ENCODE peak calls at places on chromosomes 5 and 9, in nine cellular contexts. M is GM10248, R is fibroblast of mammary gland, L is kidney epithelial cell, W is neural crest cell, S is bronchial epithelial cell, F is kidney, D is osteocyte, C is left lung. B is an unnamed sample.

GRCh38 chr5:6703791-6704190 is 9.4 kb upstream of the TENT4A start:
- DNase-seq in F (no peak), M (no peak), L (no peak), S (no peak), W (no peak), C (no peak), R (peak), D (no peak), B (no peak)

GRCh38 chr5:80284720-80285119 is 28.9 kb upstream of the SERINC5 start:
- DNase-seq in R (no peak), L (no peak), D (no peak), M (no peak), S (no peak), W (no peak), C (no peak), F (no peak), B (no peak)

GRCh38 chr9:69949396-69949795 is 94.3 kb upstream of the MAMDC2 start:
- DNase-seq in M (no peak), D (no peak), W (no peak), L (no peak), C (no peak), F (peak), S (no peak), R (peak), B (no peak)

GRCh38 chr9:128149951-128150593 is 819 bp downstream of the LCN2 start:
- DNase-seq in W (no peak), S (no peak), D (no peak), F (peak), M (no peak), R (no peak), L (no peak), C (peak), B (no peak)

GRCh38 chr9:13865869-13866268 is 448.1 kb downstream of the NFIB start:
- DNase-seq in C (no peak), L (no peak), M (no peak), R (peak), W (no peak), F (no peak), D (no peak), S (peak), B (no peak)

GRCh38 chr5:138351056-138351455 is 1.4 kb upstream of the KDM3B start:
- DNase-seq in D (no peak), L (no peak), F (no peak), M (no peak), R (peak), S (no peak), W (no peak), C (no peak), B (no peak)

GRCh38 chr9:77649109-77649812 is 1.1 kb upstream of the GNA14 start:
- DNase-seq in F (no peak), S (peak), L (no peak), R (peak), M (no peak), D (no peak), W (no peak), C (no peak), B (no peak)

GRCh38 chr5:10658265-10658664 is 94.4 kb downstream of the ANKRD33B start:
- DNase-seq in L (no peak), C (no peak), R (no peak), D (no peak), M (no peak), S (no peak), W (no peak), F (no peak), B (no peak)

GRCh38 chr5:57832873-57833272 is 350.3 kb upstream of the ACTBL2 start:
- DNase-seq in M (no peak), C (no peak), W (no peak), F (no peak), L (no peak), R (no peak), D (no peak), S (no peak), B (no peak)

GRCh38 chr9:12921621-12922020 is 146.8 kb downstream of the LURAP1L start:
- DNase-seq in M (no peak), W (no peak), C (no peak), R (no peak), F (no peak), S (no peak), D (no peak), L (no peak), B (no peak)

GRCh38 chr5:43773032-43773830 is 170.3 kb downstream of the NNT start:
- DNase-seq in L (peak), C (no peak), R (peak), W (no peak), D (no peak), F (no peak), M (no peak), S (peak), B (no peak)

GRCh38 chr9:137227057-137227852 is at the start of gene RNF224:
- DNase-seq in L (no peak), S (peak), C (peak), D (peak), W (peak), F (peak), M (peak), R (peak), B (peak)

GRCh38 chr5:170467000-170467707 is 36.7 kb upstream of the KCNIP1 start:
- DNase-seq in R (peak), M (no peak), S (peak), C (no peak), D (peak), L (peak), F (no peak), W (no peak), B (no peak)

GRCh38 chr9:98101868-98102273 is 17.2 kb downstream of the TRIM14 start:
- DNase-seq in M (peak), W (no peak), D (no peak), F (peak), L (no peak), R (no peak), C (no peak), S (no peak), B (no peak)

GRCh38 chr9:116632990-116633441 is 54.1 kb upstream of the TRIM32 start:
- DNase-seq in M (no peak), S (no peak), D (no peak), L (no peak), C (no peak), R (peak), F (no peak), W (no peak), B (no peak)

GRCh38 chr9:38380872-38381534 is 11.5 kb upstream of the ALDH1B1 start:
- DNase-seq in L (no peak), R (no peak), C (no peak), W (no peak), D (no peak), M (no peak), F (no peak), S (no peak), B (no peak)

GRCh38 chr9:127741831-127742434 is 6.8 kb upstream of the TOR2A start:
- DNase-seq in R (peak), W (peak), M (no peak), C (peak), F (peak), S (peak), D (no peak), L (peak), B (peak)

GRCh38 chr5:71939452-71939932 is 167.8 kb upstream of the MAP1B start:
- DNase-seq in L (no peak), D (no peak), F (no peak), M (no peak), R (no peak), W (no peak), C (no peak), S (no peak), B (no peak)

GRCh38 chr5:10994088-10994986 is 233.3 kb upstream of the DAP start:
- DNase-seq in D (no peak), R (no peak), F (no peak), L (no peak), W (no peak), M (no peak), S (no peak), C (no peak), B (no peak)

GRCh38 chr5:1923766-1924165 is 41.0 kb upstream of the IRX4 start:
- DNase-seq in R (no peak), W (no peak), M (no peak), C (no peak), L (no peak), S (no peak), F (no peak), D (peak), B (no peak)

GRCh38 chr5:149664666-149665415 is 65.3 kb upstream of the PPARGC1B start:
- DNase-seq in M (no peak), R (no peak), L (no peak), F (no peak), C (no peak), D (no peak), S (no peak), W (no peak), B (no peak)

GRCh38 chr5:80990527-80990926 is 30.4 kb downstream of the RASGRF2 start:
- DNase-seq in R (no peak), W (no peak), F (no peak), D (no peak), S (no peak), M (no peak), C (no peak), L (no peak), B (no peak)

GRCh38 chr9:87276851-87277251 is 220.8 kb upstream of the DAPK1 start:
- DNase-seq in L (no peak), C (no peak), M (no peak), S (no peak), R (peak), F (no peak), W (no peak), D (no peak), B (no peak)

GRCh38 chr5:40962207-40962955 is 53.1 kb downstream of the C7 start:
- DNase-seq in R (peak), L (no peak), W (no peak), S (no peak), F (no peak), D (no peak), C (no peak), M (no peak), B (no peak)
- TF ChIP-seq CTCF in R (no peak), L (no peak), W (no peak), S (no peak), F (no peak), D (no peak), C (no peak), M (no peak), B (no peak)

GRCh38 chr5:75325242-75325641 is 11.8 kb upstream of the HMGCR start:
- DNase-seq in F (no peak), S (no peak), W (no peak), M (no peak), D (no peak), L (no peak), R (no peak), C (no peak), B (no peak)
- TF ChIP-seq CTCF in F (no peak), S (no peak), W (peak), M (no peak), D (no peak), L (no peak), R (no peak), C (no peak), B (no peak)

GRCh38 chr5:21918451-21918850 is 934.7 kb downstream of the CDH12 start:
- DNase-seq in W (no peak), S (no peak), M (no peak), R (no peak), L (no peak), C (no peak), F (no peak), D (no peak), B (no peak)

DNA sequence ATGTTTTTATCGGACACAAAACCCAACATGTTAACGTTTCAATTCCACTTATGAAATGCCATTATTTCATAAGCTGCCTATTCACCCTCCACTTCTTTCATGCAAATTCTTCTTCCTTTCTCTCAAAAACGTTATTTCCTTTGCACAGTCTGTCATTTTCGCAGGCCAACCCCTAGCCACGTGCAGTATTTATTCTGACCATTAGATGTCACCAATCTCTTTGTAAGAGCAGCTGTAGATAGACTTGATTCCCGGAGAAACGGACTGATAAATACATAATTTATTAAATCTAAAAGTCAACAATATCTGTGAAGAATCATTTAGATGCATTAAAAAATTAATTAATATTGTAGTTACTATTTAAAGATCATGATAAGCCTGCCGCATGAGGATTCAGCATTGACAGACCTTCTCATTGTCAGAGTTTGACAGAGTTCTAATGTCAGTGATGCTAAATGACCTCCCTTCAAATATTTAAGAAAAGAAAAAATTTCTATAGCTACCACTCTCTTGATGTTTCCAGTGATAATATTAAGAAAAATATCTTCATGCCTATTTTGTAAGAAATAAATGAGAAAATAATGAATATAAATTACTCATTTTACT is 933.6 kb downstream of the CDH12 start:
- DNase-seq in M (peak), W (peak), F (no peak), D (no peak), R (peak), S (peak), L (peak), C (no peak), B (peak)
- TF ChIP-seq CTCF in M (peak), W (peak), F (peak), D (peak), R (peak), S (peak), L (peak), C (no peak), B (peak)

GRCh38 chr9:133981589-133981957 is 10.6 kb downstream of the VAV2 start:
- DNase-seq in D (no peak), L (no peak), W (no peak), R (no peak), S (no peak), C (peak), F (no peak), M (no peak), B (no peak)
- TF ChIP-seq CTCF in D (no peak), L (no peak), W (no peak), R (no peak), S (no peak), C (no peak), F (no peak), M (no peak), B (no peak)

DNA sequence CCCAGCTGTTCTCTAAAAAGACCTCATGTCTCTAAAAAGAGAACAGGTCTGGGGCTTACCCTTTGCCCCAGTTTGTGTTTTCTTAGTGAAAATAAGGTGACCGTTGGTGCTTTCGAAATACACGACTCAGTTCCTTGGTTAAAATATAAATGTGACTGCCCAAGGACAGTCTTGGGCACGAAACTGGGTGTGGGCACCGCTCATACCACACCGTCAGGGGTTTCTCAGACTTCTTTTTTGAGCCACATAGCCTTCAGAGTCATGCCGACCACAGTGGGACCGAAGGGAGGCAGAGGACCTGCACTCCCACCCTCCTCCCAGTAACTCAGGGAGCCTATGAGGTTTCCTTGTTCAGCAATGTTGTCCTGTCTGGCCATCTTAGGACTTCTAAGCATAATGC is 6.5 kb downstream of the SNX18 start:
- DNase-seq in L (no peak), S (no peak), F (no peak), R (no peak), D (no peak), C (no peak), W (no peak), M (no peak), B (no peak)
- TF ChIP-seq CTCF in L (no peak), S (no peak), F (no peak), R (no peak), D (no peak), C (no peak), W (no peak), M (no peak), B (no peak)

GRCh38 chr9:131679261-131680020 is 60.4 kb downstream of the RAPGEF1 start:
- DNase-seq in W (no peak), D (no peak), F (no peak), R (peak), L (no peak), S (no peak), M (no peak), C (no peak), B (no peak)

GRCh38 chr9:131676431-131676972 is 63.4 kb downstream of the RAPGEF1 start:
- DNase-seq in L (no peak), S (no peak), M (no peak), W (no peak), C (no peak), R (no peak), D (no peak), F (no peak), B (no peak)

GRCh38 chr9:131677051-131677444 is 62.8 kb downstream of the RAPGEF1 start:
- DNase-seq in D (no peak), W (no peak), L (no peak), F (no peak), M (no peak), C (no peak), S (no peak), R (peak), B (no peak)

GRCh38 chr9:131677445-131678180 is 62.3 kb downstream of the RAPGEF1 start:
- DNase-seq in F (no peak), S (peak), R (peak), D (no peak), W (no peak), M (peak), L (no peak), C (no peak), B (no peak)

DNA sequence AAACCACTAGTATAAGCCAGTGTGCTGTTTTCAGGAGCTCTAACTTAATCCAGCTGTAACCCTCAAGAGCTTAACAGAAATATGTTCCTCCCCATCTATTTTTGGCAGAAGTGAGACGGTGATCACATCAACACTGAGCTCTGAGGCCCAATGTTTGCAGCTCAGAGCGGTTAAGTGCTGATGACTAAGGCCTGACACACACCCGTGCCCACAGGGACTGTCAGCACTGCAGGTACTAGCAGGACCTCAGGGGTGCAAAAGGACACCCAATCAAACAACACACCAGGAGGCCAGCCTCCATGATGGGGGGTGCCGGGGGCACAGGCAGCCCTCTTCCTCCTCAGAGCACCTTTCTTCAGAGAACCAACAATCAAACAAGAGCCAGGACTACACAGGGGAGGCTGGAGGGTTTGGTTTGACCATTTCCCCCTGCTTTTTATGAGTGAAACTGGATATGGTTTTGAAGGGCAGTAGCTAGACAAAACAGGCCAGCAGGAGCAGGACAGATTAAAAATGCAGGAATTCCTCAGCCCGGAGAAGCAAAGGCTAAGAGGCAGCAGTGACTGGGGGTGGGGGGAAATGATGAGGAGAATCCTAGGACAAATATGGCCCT is 61.3 kb downstream of the RAPGEF1 start:
- DNase-seq in C (peak), D (no peak), R (peak), W (no peak), S (peak), M (peak), F (peak), L (peak), B (no peak)
- TF ChIP-seq CTCF in C (no peak), D (no peak), R (no peak), W (no peak), S (no peak), M (no peak), F (no peak), L (no peak), B (no peak)

DNA sequence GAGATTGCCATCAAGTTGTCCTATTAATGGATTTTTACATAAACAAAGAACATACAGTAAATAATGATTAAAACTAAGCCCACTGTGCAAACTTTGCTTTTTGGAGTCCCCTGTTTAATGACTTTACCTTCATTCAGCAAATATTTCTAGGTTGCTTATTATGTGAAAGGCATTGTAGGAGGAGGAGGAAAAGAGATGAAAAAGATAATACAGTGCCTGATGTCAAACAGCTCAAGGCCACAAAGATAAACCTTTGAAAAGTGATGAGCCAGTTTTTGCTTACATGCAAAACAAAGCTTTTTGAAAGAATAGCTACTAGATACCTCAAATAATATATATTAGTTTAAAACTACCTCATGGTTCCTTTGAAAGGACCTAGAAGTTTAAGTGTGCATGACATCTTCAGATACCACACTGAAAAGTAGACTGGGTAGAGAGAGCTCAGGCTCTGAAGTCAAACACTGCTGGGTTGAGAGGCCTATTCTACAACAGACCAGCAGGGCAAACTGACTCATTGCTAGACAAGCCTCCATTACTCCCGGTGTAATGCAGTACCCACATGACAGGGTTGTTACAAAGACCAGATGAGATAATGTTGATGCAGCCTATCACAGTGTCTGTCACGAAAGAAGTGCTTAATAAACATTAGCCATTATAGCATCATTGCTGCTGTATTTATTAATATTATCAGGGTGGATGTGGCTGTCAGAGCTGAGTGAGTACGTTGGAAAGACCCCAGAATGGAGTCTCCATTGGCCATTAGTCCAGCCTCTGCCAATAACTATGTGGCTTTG is 11.8 kb downstream of the DEPDC1B start:
- DNase-seq in D (no peak), S (peak), L (peak), M (peak), W (no peak), C (no peak), F (no peak), R (peak), B (no peak)
- TF ChIP-seq CTCF in D (peak), S (peak), L (peak), M (peak), W (peak), C (no peak), F (peak), R (peak), B (no peak)

DNA sequence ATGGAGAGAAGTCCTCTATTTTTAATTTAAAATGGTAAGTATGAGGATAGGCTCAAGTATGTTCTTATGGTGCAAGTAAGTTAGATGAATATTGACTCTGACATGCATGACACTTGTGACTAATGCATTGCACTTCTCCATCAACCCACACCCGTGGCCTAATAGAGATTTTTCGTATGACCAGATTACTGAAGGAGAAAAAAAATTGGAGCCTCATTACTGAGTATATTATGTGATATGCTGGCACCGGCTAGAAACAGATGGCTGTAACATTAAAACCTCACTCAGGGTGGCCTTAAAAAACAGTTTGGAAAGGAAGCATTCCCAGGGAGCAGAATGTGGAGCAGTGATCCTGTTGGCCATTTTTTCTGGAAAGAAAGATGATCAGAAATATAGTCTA is 766.4 kb downstream of the PRELID2 start:
- DNase-seq in S (peak), R (no peak), L (no peak), F (no peak), M (no peak), D (no peak), W (no peak), C (no peak), B (no peak)
- TF ChIP-seq CTCF in S (no peak), R (no peak), L (no peak), F (no peak), M (no peak), D (no peak), W (no peak), C (no peak), B (no peak)

GRCh38 chr9:105466898-105467455 is 19.1 kb downstream of the FSD1L start:
- DNase-seq in M (no peak), F (no peak), C (no peak), D (no peak), L (no peak), S (no peak), W (no peak), R (peak), B (no peak)

GRCh38 chr9:105473221-105473620 is 25.4 kb downstream of the FSD1L start:
- DNase-seq in D (no peak), R (no peak), M (no peak), C (no peak), W (no peak), S (no peak), F (no peak), L (no peak), B (no peak)

GRCh38 chr9:105468875-105469274 is 21.0 kb downstream of the FSD1L start:
- DNase-seq in D (no peak), C (no peak), W (no peak), S (no peak), F (no peak), R (no peak), L (no peak), M (no peak), B (no peak)
- TF ChIP-seq CTCF in D (no peak), C (no peak), W (no peak), S (no peak), F (no peak), R (no peak), L (no peak), M (no peak), B (no peak)

B was measured in nephron progenitor cell.